ENCODE peak calls at places on chromosome 17, in four cellular contexts. One of them, this sample, is unnamed.
A peak's percentile ranks its signal among the peaks of the same experiment; 100 is the strongest.

GRCh38 chr17:14201087-14201486 is 35.6 kb downstream of the CDRT15 start:
- DNase-seq in prostate gland: no peak
- DNase-seq in WERI-Rb-1: no peak
- DNase-seq in suprapubic skin: no peak
- DNase-seq in this sample: no peak

GRCh38 chr17:49471089-49471683 is 23.9 kb upstream of the NGFR start:
- DNase-seq in prostate gland: no peak
- DNase-seq in WERI-Rb-1: no peak
- DNase-seq in suprapubic skin: no peak
- DNase-seq in this sample: no peak

GRCh38 chr17:62865586-62865985 is 57.5 kb upstream of the MARCHF10 start:
- DNase-seq in prostate gland: no peak
- DNase-seq in WERI-Rb-1: no peak
- DNase-seq in suprapubic skin: no peak
- DNase-seq in this sample: no peak

GRCh38 chr17:32927201-32927723 is 691 bp upstream of the TMEM98 start:
- DNase-seq in prostate gland: no peak
- DNase-seq in WERI-Rb-1: no peak
- DNase-seq in suprapubic skin: no peak
- DNase-seq in this sample: no peak

GRCh38 chr17:8894189-8894611 is 26.7 kb upstream of the PIK3R6 start:
- DNase-seq in prostate gland: no peak
- DNase-seq in WERI-Rb-1: no peak
- DNase-seq in suprapubic skin: no peak
- DNase-seq in this sample: no peak

GRCh38 chr17:63985387-63986140 is 12.6 kb upstream of the PRR29 start:
- DNase-seq in prostate gland: no peak
- DNase-seq in WERI-Rb-1: no peak
- DNase-seq in suprapubic skin: no peak
- DNase-seq in this sample: no peak

GRCh38 chr17:44260296-44260695 is 7.6 kb downstream of the SLC4A1 start:
- DNase-seq in prostate gland: no peak
- DNase-seq in WERI-Rb-1: no peak
- DNase-seq in suprapubic skin: no peak
- DNase-seq in this sample: no peak

GRCh38 chr17:63960006-63960405 is 12.7 kb downstream of the SCN4A start:
- DNase-seq in prostate gland: no peak
- DNase-seq in WERI-Rb-1: no peak
- DNase-seq in suprapubic skin: no peak
- DNase-seq in this sample: no peak

GRCh38 chr17:45230787-45231480 is 9.2 kb downstream of the FMNL1 start:
- DNase-seq in prostate gland: no peak
- DNase-seq in WERI-Rb-1: peak; percentile 82
- DNase-seq in suprapubic skin: no peak
- DNase-seq in this sample: no peak

GRCh38 chr17:65278050-65278819 is 141.1 kb downstream of the RGS9 start:
- DNase-seq in prostate gland: peak; percentile 44
- DNase-seq in WERI-Rb-1: peak; percentile 75
- DNase-seq in suprapubic skin: no peak
- DNase-seq in this sample: peak; percentile 56

GRCh38 chr17:59292174-59292523 is 39.3 kb upstream of the YPEL2 start:
- DNase-seq in prostate gland: no peak
- DNase-seq in WERI-Rb-1: no peak
- DNase-seq in suprapubic skin: no peak
- DNase-seq in this sample: no peak

GRCh38 chr17:5841862-5842261 is 228.3 kb upstream of the WSCD1 start:
- DNase-seq in prostate gland: no peak
- DNase-seq in WERI-Rb-1: no peak
- DNase-seq in suprapubic skin: no peak
- DNase-seq in this sample: no peak

GRCh38 chr17:63545302-63545928 is 4.9 kb upstream of the DCAF7 start:
- DNase-seq in prostate gland: no peak
- DNase-seq in WERI-Rb-1: no peak
- DNase-seq in suprapubic skin: no peak
- DNase-seq in this sample: no peak

GRCh38 chr17:59696682-59697277 is 10.4 kb downstream of the PTRH2 start:
- DNase-seq in prostate gland: no peak
- DNase-seq in WERI-Rb-1: no peak
- DNase-seq in suprapubic skin: no peak
- DNase-seq in this sample: no peak

GRCh38 chr17:37750768-37751466 is 6.1 kb upstream of the HNF1B start:
- DNase-seq in prostate gland: no peak
- DNase-seq in WERI-Rb-1: no peak
- DNase-seq in suprapubic skin: no peak
- DNase-seq in this sample: no peak

GRCh38 chr17:35433075-35433894 is 985 bp upstream of the SLFN12 start:
- DNase-seq in prostate gland: peak; percentile 72
- DNase-seq in WERI-Rb-1: no peak
- DNase-seq in suprapubic skin: peak; percentile 80
- DNase-seq in this sample: peak; percentile 90

GRCh38 chr17:81428121-81428515 is 32.9 kb downstream of the BAHCC1 start:
- DNase-seq in prostate gland: no peak
- DNase-seq in WERI-Rb-1: no peak
- DNase-seq in suprapubic skin: no peak
- DNase-seq in this sample: no peak

GRCh38 chr17:10070690-10071089 is 127.7 kb downstream of the GAS7 start:
- DNase-seq in prostate gland: no peak
- DNase-seq in WERI-Rb-1: no peak
- DNase-seq in suprapubic skin: no peak
- DNase-seq in this sample: no peak

GRCh38 chr17:33267279-33267790 is 25.8 kb downstream of the ASIC2 start:
- DNase-seq in prostate gland: no peak
- DNase-seq in WERI-Rb-1: no peak
- DNase-seq in suprapubic skin: no peak
- DNase-seq in this sample: peak; percentile 91

GRCh38 chr17:64159051-64159590 is 29.2 kb upstream of the ERN1 start:
- DNase-seq in prostate gland: peak; percentile 84
- DNase-seq in WERI-Rb-1: peak; percentile 85
- DNase-seq in suprapubic skin: peak; percentile 60
- DNase-seq in this sample: no peak

GRCh38 chr17:75125984-75126383 is 5.6 kb downstream of the NT5C start:
- DNase-seq in prostate gland: no peak
- DNase-seq in WERI-Rb-1: no peak
- DNase-seq in suprapubic skin: no peak
- DNase-seq in this sample: no peak

GRCh38 chr17:75124819-75125162 is 6.8 kb downstream of the NT5C start:
- DNase-seq in prostate gland: no peak
- DNase-seq in WERI-Rb-1: no peak
- DNase-seq in suprapubic skin: no peak
- DNase-seq in this sample: no peak

GRCh38 chr17:75126954-75127353 is 4.6 kb downstream of the NT5C start:
- DNase-seq in prostate gland: no peak
- DNase-seq in WERI-Rb-1: no peak
- DNase-seq in suprapubic skin: no peak
- DNase-seq in this sample: no peak

GRCh38 chr17:75128694-75129505 is 2.6 kb downstream of the NT5C start:
- DNase-seq in prostate gland: no peak
- DNase-seq in WERI-Rb-1: peak; percentile 77
- DNase-seq in suprapubic skin: no peak
- DNase-seq in this sample: no peak

GRCh38 chr17:75124041-75124818 is 7.3 kb downstream of the NT5C start:
- DNase-seq in prostate gland: peak; percentile 34
- DNase-seq in WERI-Rb-1: no peak
- DNase-seq in suprapubic skin: no peak
- DNase-seq in this sample: peak; percentile 96
- H3K27ac ChIP-seq in prostate gland: no peak overlapping the region
- H3K27ac ChIP-seq in WERI-Rb-1: no peak overlapping the region
- H3K27ac ChIP-seq in suprapubic skin: peak overlapping the region; percentile 87
- H3K27ac ChIP-seq in this sample: peak overlapping the region; percentile 100

GRCh38 chr17:2399572-2400473 is 1.0 kb downstream of the MNT start:
- DNase-seq in prostate gland: peak; percentile 96
- DNase-seq in WERI-Rb-1: peak; percentile 92
- DNase-seq in suprapubic skin: peak; percentile 97
- DNase-seq in this sample: peak; percentile 93
- TF ChIP-seq CTCF in prostate gland: no peak
- TF ChIP-seq CTCF in WERI-Rb-1: no peak
- TF ChIP-seq CTCF in suprapubic skin: no peak
- TF ChIP-seq CTCF in this sample: no peak

DNA sequence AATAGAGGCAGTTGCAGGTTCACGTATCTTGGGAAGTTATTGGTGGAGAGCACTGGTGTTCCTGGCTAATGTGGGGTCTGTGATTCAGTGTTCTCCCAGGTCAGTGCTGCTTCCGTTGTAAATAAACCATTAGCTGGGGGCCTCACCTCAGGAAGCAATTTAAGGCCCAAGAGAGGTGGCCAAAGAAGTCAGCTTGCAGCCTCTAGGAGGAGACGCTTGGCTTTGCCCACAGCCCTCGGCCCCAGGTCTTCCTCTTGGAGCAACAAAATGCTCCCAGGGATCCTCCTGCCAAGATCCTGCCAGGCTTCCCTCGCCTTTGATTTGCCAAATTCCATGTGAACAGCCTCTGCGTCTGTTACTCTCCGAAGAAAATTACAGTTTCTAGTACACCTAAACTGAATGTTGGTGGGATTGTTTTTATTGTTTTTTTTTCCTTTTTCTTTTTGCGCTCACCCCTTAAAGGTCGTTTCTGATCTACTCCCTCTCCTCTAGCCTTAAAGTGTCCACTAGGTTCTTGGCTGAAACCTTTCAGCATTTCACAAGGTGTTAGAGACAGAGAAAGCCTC is 62.3 kb upstream of the TBX2 start:
- DNase-seq in prostate gland: no peak
- DNase-seq in WERI-Rb-1: no peak
- DNase-seq in suprapubic skin: no peak
- DNase-seq in this sample: no peak
- H3K27ac ChIP-seq in prostate gland: no peak overlapping the region
- H3K27ac ChIP-seq in WERI-Rb-1: no peak overlapping the region
- H3K27ac ChIP-seq in suprapubic skin: no peak overlapping the region
- H3K27ac ChIP-seq in this sample: no peak overlapping the region

DNA sequence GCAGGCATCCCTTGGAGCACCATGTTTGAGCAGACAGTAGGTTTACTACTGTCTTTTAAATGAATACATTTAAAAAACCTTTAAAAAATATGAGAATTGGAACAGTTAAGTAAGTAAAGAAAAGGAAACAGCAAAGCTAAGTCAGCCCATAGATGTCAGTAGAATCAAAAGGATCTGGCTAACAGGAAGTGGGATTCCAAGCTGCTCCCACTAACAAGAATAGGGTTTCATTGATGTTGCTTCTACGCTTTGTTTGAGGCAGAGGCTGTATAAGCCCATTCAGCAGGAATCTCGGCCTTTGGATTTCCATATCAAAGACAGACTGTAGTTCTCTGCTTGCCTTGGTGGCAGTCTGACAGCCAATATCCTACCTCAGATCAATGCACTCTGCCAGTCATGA is 122.9 kb upstream of the ELAC2 start:
- DNase-seq in prostate gland: no peak
- DNase-seq in WERI-Rb-1: no peak
- DNase-seq in suprapubic skin: no peak
- DNase-seq in this sample: no peak
- TF ChIP-seq CTCF in prostate gland: no peak
- TF ChIP-seq CTCF in WERI-Rb-1: peak; percentile 14
- TF ChIP-seq CTCF in suprapubic skin: no peak
- TF ChIP-seq CTCF in this sample: no peak

DNA sequence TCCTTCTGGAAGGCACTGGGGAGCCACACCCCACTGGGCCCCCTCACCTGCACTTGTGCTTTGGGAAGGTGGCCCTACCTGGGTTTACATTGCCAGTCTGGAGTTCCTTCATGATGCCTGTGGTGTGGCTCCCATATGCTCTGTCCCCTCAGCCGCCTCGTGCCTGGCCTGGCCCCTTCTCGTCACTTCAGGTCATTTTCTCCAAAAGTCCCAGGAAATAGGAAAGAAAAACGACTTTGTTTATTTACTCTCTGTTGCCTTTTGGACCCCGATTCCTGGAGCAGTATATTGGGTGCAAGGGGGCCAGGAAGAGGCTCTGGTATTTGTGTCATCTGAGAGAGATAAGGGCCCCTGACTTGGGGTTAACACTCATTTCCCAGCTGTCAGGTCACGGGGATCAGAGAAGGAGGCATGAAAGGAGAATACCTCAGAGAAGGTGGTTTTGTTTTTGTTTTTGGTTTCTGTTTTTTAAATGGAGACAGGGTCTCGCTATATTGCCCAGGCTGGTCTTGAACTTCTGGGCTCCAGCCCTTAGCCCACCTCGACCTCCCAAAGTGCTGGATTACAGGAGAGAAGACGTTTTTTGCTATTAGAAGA is 4.7 kb downstream of the SOCS3 start:
- DNase-seq in prostate gland: no peak
- DNase-seq in WERI-Rb-1: no peak
- DNase-seq in suprapubic skin: no peak
- DNase-seq in this sample: no peak
- H3K27ac ChIP-seq in prostate gland: no peak overlapping the region
- H3K27ac ChIP-seq in WERI-Rb-1: no peak overlapping the region
- H3K27ac ChIP-seq in suprapubic skin: no peak overlapping the region
- H3K27ac ChIP-seq in this sample: peak overlapping the region; percentile 97

DNA sequence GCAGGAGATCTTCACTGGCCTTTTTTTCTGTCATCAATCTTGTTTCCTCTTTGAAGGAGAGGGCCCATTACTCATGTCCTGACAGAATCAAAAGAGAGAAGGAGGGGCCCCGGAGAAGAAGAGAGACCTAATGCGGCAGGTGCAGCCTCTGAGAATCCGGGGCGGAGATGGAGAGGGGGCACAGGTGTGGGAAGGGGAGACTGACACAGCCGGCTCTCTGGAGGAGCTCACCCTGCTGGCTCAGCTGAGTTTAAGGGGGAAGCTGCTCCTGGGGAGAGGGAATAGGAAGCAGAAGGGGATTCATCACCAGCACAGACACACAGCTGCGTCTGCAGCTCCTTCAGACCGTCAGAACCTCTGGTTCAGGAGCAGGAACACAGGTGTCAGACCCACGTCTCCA is 116.4 kb downstream of the SOX9 start:
- DNase-seq in prostate gland: no peak
- DNase-seq in WERI-Rb-1: no peak
- DNase-seq in suprapubic skin: no peak
- DNase-seq in this sample: no peak
- TF ChIP-seq CTCF in prostate gland: no peak
- TF ChIP-seq CTCF in WERI-Rb-1: no peak
- TF ChIP-seq CTCF in suprapubic skin: no peak
- TF ChIP-seq CTCF in this sample: no peak

This sample was measured in RWPE1.